ENCODE peak calls at places on chromosomes 7 and 10, in ten cellular contexts. E is GM12865, K is astrocyte of the spinal cord, M is AG04449, R is A549, T is lung, W is lower lobe of right lung, J is OCI-LY7, O is fibroblast of pulmonary artery, F is body of pancreas. I is an unnamed sample.

GRCh38 chr7:3272691-3273141 is 28.3 kb upstream of the SDK1 start:
- DNase-seq in R (peak; percentile 65), T (no peak), W (no peak), E (no peak), M (no peak), O (peak; percentile 83), J (no peak), K (peak; percentile 93), F (peak; percentile 10), I (no peak)

GRCh38 chr7:27098493-27099223 is 2.9 kb upstream of the HOXA1 start:
- DNase-seq in R (no peak), T (no peak), F (no peak), J (no peak), M (peak; percentile 23), E (no peak), W (no peak), K (peak; percentile 87), O (no peak), I (no peak)

GRCh38 chr10:113921571-113922370 is 67.3 kb downstream of the NHLRC2 start:
- DNase-seq in F (no peak), R (no peak), J (no peak), T (no peak), E (no peak), M (no peak), W (no peak), O (peak; percentile 35), K (no peak), I (no peak)

GRCh38 chr7:129952164-129952652 is 552 bp downstream of the UBE2H start:
- DNase-seq in W (peak; percentile 62), K (peak; percentile 20), E (peak; percentile 69), F (peak; percentile 76), T (peak; percentile 44), R (peak; percentile 51), M (no peak), J (peak; percentile 45), O (no peak), I (no peak)

GRCh38 chr10:663844-664243 is 25.6 kb downstream of the DIP2C start:
- DNase-seq in O (no peak), R (no peak), F (peak; percentile 33), T (no peak), E (no peak), J (no peak), W (no peak), M (no peak), K (no peak), I (no peak)

GRCh38 chr7:95303501-95303900 is 20.8 kb downstream of the PON1 start:
- DNase-seq in W (no peak), M (no peak), T (no peak), K (no peak), J (no peak), R (no peak), E (no peak), F (no peak), O (no peak), I (no peak)

GRCh38 chr10:87590705-87591588 is 68.7 kb upstream of the PAPSS2 start:
- DNase-seq in W (no peak), R (peak; percentile 48), M (no peak), O (no peak), E (no peak), T (no peak), J (no peak), K (no peak), F (no peak), I (no peak)

GRCh38 chr7:150923191-150923590 is 54.9 kb downstream of the KCNH2 start:
- DNase-seq in K (no peak), O (no peak), T (no peak), J (no peak), E (no peak), M (no peak), F (no peak), W (no peak), R (no peak), I (no peak)

GRCh38 chr10:69492091-69492745 is 41.0 kb downstream of the TSPAN15 start:
- DNase-seq in T (no peak), R (no peak), J (no peak), W (no peak), M (no peak), F (no peak), O (no peak), E (no peak), K (no peak), I (no peak)

GRCh38 chr7:44796034-44796503 is 412 bp upstream of the PPIA start:
- DNase-seq in M (no peak), F (no peak), R (no peak), E (no peak), J (peak; percentile 83), O (peak; percentile 50), K (peak; percentile 43), W (no peak), T (no peak), I (no peak)

GRCh38 chr10:118395919-118396318 is 53.8 kb upstream of the FAM204A start:
- DNase-seq in F (no peak), J (no peak), M (no peak), O (no peak), K (no peak), E (no peak), T (no peak), R (no peak), W (no peak), I (no peak)

GRCh38 chr10:5423774-5424173 is 11.4 kb downstream of the NET1 start:
- DNase-seq in K (no peak), R (no peak), M (no peak), J (no peak), T (no peak), O (no peak), E (no peak), W (no peak), F (no peak), I (no peak)

GRCh38 chr10:51630618-51631005 is 68.8 kb downstream of the CSTF2T start:
- DNase-seq in F (no peak), E (no peak), M (no peak), R (no peak), J (no peak), W (no peak), T (no peak), K (no peak), O (no peak), I (no peak)

GRCh38 chr10:22742678-22743077 is 28.3 kb upstream of the PIP4K2A start:
- DNase-seq in W (no peak), E (peak; percentile 61), R (no peak), O (no peak), T (no peak), F (no peak), K (no peak), M (no peak), J (peak; percentile 60), I (no peak)
- H3K4me3 ChIP-seq in W (no peak overlapping the region), E (no peak overlapping the region), R (no peak overlapping the region), O (no peak overlapping the region), T (no peak overlapping the region), F (no peak overlapping the region), K (no peak overlapping the region), M (no peak overlapping the region), J (no peak overlapping the region), I (no peak overlapping the region)

GRCh38 chr7:66524738-66525137 is 103.9 kb upstream of the KCTD7 start:
- DNase-seq in M (no peak), E (no peak), T (no peak), W (no peak), F (no peak), R (no peak), J (no peak), K (no peak), O (no peak), I (no peak)

GRCh38 chr7:66521675-66522074 is 107.0 kb upstream of the KCTD7 start:
- DNase-seq in K (no peak), J (no peak), R (no peak), T (no peak), O (no peak), M (no peak), W (no peak), F (no peak), E (no peak), I (no peak)

GRCh38 chr7:66518151-66518691 is 110.5 kb upstream of the KCTD7 start:
- DNase-seq in F (no peak), T (no peak), O (no peak), M (no peak), E (no peak), J (no peak), R (no peak), K (no peak), W (no peak), I (no peak)

GRCh38 chr7:66522518-66522917 is 106.2 kb upstream of the KCTD7 start:
- DNase-seq in F (peak; percentile 25), J (peak; percentile 57), O (no peak), K (no peak), R (peak; percentile 41), T (no peak), W (no peak), M (no peak), E (peak; percentile 32), I (no peak)

GRCh38 chr7:66523409-66523808 is 105.3 kb upstream of the KCTD7 start:
- DNase-seq in M (no peak), R (no peak), E (no peak), K (no peak), O (no peak), W (no peak), T (no peak), J (no peak), F (no peak), I (no peak)
- TF ChIP-seq CTCF in M (no peak), R (no peak), E (no peak), K (no peak), O (no peak), W (no peak), T (no peak), J (no peak), F (no peak), I (no peak)

GRCh38 chr7:101171442-101171837 is 6.1 kb upstream of the VGF start:
- DNase-seq in E (no peak), J (no peak), W (no peak), O (no peak), T (no peak), R (no peak), K (no peak), F (no peak), M (no peak), I (no peak)

GRCh38 chr7:101168412-101169049 is 3.2 kb upstream of the VGF start:
- DNase-seq in R (no peak), M (no peak), W (no peak), K (no peak), F (no peak), J (no peak), E (no peak), T (no peak), O (no peak), I (no peak)

GRCh38 chr7:101170617-101171441 is 5.5 kb upstream of the VGF start:
- DNase-seq in K (no peak), W (no peak), J (no peak), E (no peak), T (no peak), O (no peak), F (no peak), R (no peak), M (no peak), I (no peak)

GRCh38 chr7:101169110-101169837 is 3.9 kb upstream of the VGF start:
- DNase-seq in F (no peak), M (no peak), R (no peak), O (no peak), W (no peak), E (no peak), K (no peak), J (no peak), T (no peak), I (no peak)

GRCh38 chr7:101169838-101170531 is 4.6 kb upstream of the VGF start:
- DNase-seq in F (peak; percentile 77), J (peak; percentile 69), M (no peak), O (peak; percentile 67), K (peak; percentile 48), R (peak; percentile 63), T (peak; percentile 68), W (peak; percentile 82), E (peak; percentile 70), I (no peak)
- H3K4me3 ChIP-seq in F (no peak overlapping the region), J (no peak overlapping the region), M (no peak overlapping the region), O (no peak overlapping the region), K (no peak overlapping the region), R (peak overlapping the region; percentile 36), T (no peak overlapping the region), W (no peak overlapping the region), E (no peak overlapping the region), I (no peak overlapping the region)

GRCh38 chr7:11486271-11486670 is 345.7 kb downstream of the THSD7A start:
- DNase-seq in K (no peak), F (no peak), O (peak; percentile 33), E (no peak), M (no peak), T (no peak), R (peak; percentile 20), J (no peak), W (no peak), I (no peak)
- TF ChIP-seq CTCF in K (peak; percentile 18), F (no peak), O (peak; percentile 42), E (no peak), M (no peak), T (no peak), R (no peak), J (no peak), W (peak; percentile 6), I (no peak)